ENCODE peak calls at places on chromosomes 12 and 14, in four cellular contexts. Y, Q, C and T are unnamed samples.

GRCh38 chr14:23121401-23121800 is 2.3 kb upstream of the CEBPE start:
- DNase-seq in Y (no peak), Q (no peak), C (no peak), T (peak)

GRCh38 chr14:106879241-106879640 is 1352.9 kb downstream of the TMEM121 start:
- DNase-seq in Y (no peak), Q (no peak), C (no peak), T (no peak)

GRCh38 chr14:26621807-26622560 is 24.2 kb upstream of the NOVA1 start:
- DNase-seq in Y (no peak), Q (no peak), C (no peak), T (no peak)

GRCh38 chr12:58580095-58580494 is 340.2 kb downstream of the LRIG3 start:
- DNase-seq in Y (no peak), Q (no peak), C (no peak), T (no peak)

GRCh38 chr14:81584495-81584894 is 50.8 kb upstream of the SEL1L start:
- DNase-seq in Y (no peak), Q (no peak), C (no peak), T (no peak)

GRCh38 chr12:14884458-14884878 is 1.2 kb downstream of the MGP start:
- DNase-seq in Y (peak), Q (no peak), C (peak), T (no peak)

GRCh38 chr14:65169351-65169750 is 67.0 kb upstream of the MAX start:
- DNase-seq in Y (no peak), Q (no peak), C (peak), T (no peak)

GRCh38 chr14:44463386-44464004 is 43.6 kb downstream of the FSCB start:
- DNase-seq in Y (no peak), Q (no peak), C (no peak), T (no peak)

GRCh38 chr14:50085570-50086315 is 30.6 kb downstream of the VCPKMT start:
- DNase-seq in Y (no peak), Q (no peak), C (no peak), T (no peak)

GRCh38 chr12:52543985-52544888 is 8.7 kb downstream of the KRT71 start:
- DNase-seq in Y (no peak), Q (no peak), C (peak), T (no peak)